ENCODE peak calls at places on chromosomes 13 and 19, in nine cellular contexts. K, P, R, D, T, A, L, G and Q are unnamed samples.
A peak's percentile ranks its signal among the peaks of the same experiment; 100 is the strongest.

GRCh38 chr13:26037302-26037701 is 14.5 kb downstream of the SHISA2 start:
- DNase-seq in D (peak; percentile 57), R (no peak), K (no peak), T (peak; percentile 20), G (no peak), P (peak; percentile 11), A (no peak), L (peak; percentile 54), Q (no peak)

GRCh38 chr19:54633401-54633800 is 3.1 kb downstream of the LILRB1 start:
- DNase-seq in T (no peak), K (no peak), R (no peak), D (no peak), P (no peak), G (no peak), A (no peak), L (no peak), Q (no peak)

GRCh38 chr13:100734194-100734720 is 59.7 kb upstream of the TMTC4 start:
- DNase-seq in P (no peak), D (no peak), T (no peak), K (no peak), L (no peak), A (no peak), G (no peak), R (no peak), Q (no peak)

GRCh38 chr19:18995804-18996241 is 37.5 kb downstream of the SUGP2 start:
- DNase-seq in R (peak; percentile 55), T (peak; percentile 40), D (peak; percentile 79), P (peak; percentile 89), L (peak; percentile 60), A (no peak), K (no peak), G (peak; percentile 5), Q (no peak)

GRCh38 chr19:8459520-8460260 is 14.9 kb downstream of the HNRNPM start:
- DNase-seq in G (no peak), P (peak; percentile 86), L (no peak), T (no peak), A (no peak), R (no peak), K (no peak), D (no peak), Q (no peak)

GRCh38 chr19:45913874-45914830 is at the start of gene NANOS2:
- DNase-seq in R (peak; percentile 26), K (peak; percentile 58), D (peak; percentile 19), A (no peak), P (peak; percentile 7), G (no peak), T (no peak), L (no peak), Q (no peak)

GRCh38 chr19:56294557-56294956 is 20.1 kb downstream of the ZSCAN5A start:
- DNase-seq in G (no peak), L (no peak), P (peak; percentile 15), A (no peak), D (no peak), R (no peak), K (no peak), T (no peak), Q (no peak)

GRCh38 chr13:50352720-50353491 is 337.7 kb downstream of the KCNRG start:
- DNase-seq in D (no peak), P (no peak), K (no peak), R (no peak), G (no peak), L (no peak), A (no peak), T (no peak), Q (no peak)

GRCh38 chr13:60044321-60044720 is 119.4 kb downstream of the DIAPH3 start:
- DNase-seq in R (no peak), T (no peak), P (no peak), K (no peak), D (no peak), L (no peak), A (no peak), G (no peak), Q (no peak)

GRCh38 chr19:54390942-54391577 is 24.2 kb upstream of the TTYH1 start:
- DNase-seq in D (peak; percentile 75), T (peak; percentile 51), G (no peak), A (peak; percentile 64), R (peak; percentile 41), P (peak; percentile 56), L (no peak), K (no peak), Q (peak; percentile 62)

GRCh38 chr19:29370276-29370675 is 155.5 kb upstream of the VSTM2B start:
- DNase-seq in P (no peak), R (no peak), L (no peak), A (no peak), K (no peak), G (no peak), T (no peak), D (no peak), Q (no peak)

GRCh38 chr13:47294691-47295090 is 397.8 kb upstream of the HTR2A start:
- DNase-seq in K (no peak), L (no peak), R (no peak), D (no peak), A (no peak), T (no peak), P (no peak), G (no peak), Q (no peak)

GRCh38 chr19:16497042-16497441 is 848 bp downstream of the C19orf44 start:
- DNase-seq in K (no peak), D (no peak), L (no peak), P (peak; percentile 21), G (no peak), A (no peak), R (no peak), T (no peak), Q (no peak)

GRCh38 chr19:40369797-40370196 is 20.2 kb downstream of the HIPK4 start:
- DNase-seq in L (no peak), D (no peak), T (no peak), P (no peak), K (no peak), R (no peak), A (no peak), G (no peak), Q (no peak)

GRCh38 chr19:10812902-10813404 is 23.1 kb downstream of the TMED1 start:
- DNase-seq in D (no peak), L (no peak), P (peak; percentile 98), T (no peak), R (no peak), G (no peak), K (peak; percentile 73), A (no peak), Q (no peak)

GRCh38 chr13:86976521-86977324 is 694.4 kb upstream of the SLITRK5 start:
- DNase-seq in P (no peak), A (no peak), G (no peak), T (no peak), L (no peak), D (no peak), R (no peak), K (no peak), Q (no peak)

GRCh38 chr13:92197669-92198068 is 799.2 kb downstream of the GPC5 start:
- DNase-seq in P (no peak), A (no peak), K (no peak), R (no peak), T (no peak), G (no peak), D (no peak), L (no peak), Q (no peak)

GRCh38 chr13:25971499-25972145 is 80.2 kb downstream of the SHISA2 start:
- DNase-seq in K (no peak), L (no peak), P (no peak), R (no peak), D (no peak), A (peak; percentile 43), G (no peak), T (no peak), Q (peak; percentile 16)

GRCh38 chr19:28313633-28314032 is 899.3 kb downstream of the UQCRFS1 start:
- DNase-seq in R (no peak), D (no peak), L (no peak), K (no peak), G (no peak), T (no peak), A (no peak), P (peak; percentile 39), Q (no peak)

GRCh38 chr19:6038634-6039405 is 60.9 kb upstream of the RANBP3 start:
- DNase-seq in P (peak; percentile 23), D (no peak), T (no peak), K (no peak), G (peak; percentile 80), L (no peak), A (no peak), R (no peak), Q (no peak)

GRCh38 chr13:38685974-38686571 is 804 bp upstream of the FREM2 start:
- DNase-seq in A (no peak), D (peak; percentile 47), T (peak; percentile 63), K (no peak), P (peak; percentile 13), R (peak; percentile 27), G (no peak), L (no peak), Q (no peak)

GRCh38 chr19:29241324-29241723 is 28.4 kb upstream of the UQCRFS1 start:
- DNase-seq in L (no peak), G (no peak), P (no peak), T (no peak), R (no peak), K (no peak), D (no peak), A (no peak), Q (no peak)

GRCh38 chr19:48629599-48630288 is 7.4 kb downstream of the DBP start:
- DNase-seq in A (no peak), L (peak; percentile 68), P (no peak), D (no peak), G (no peak), R (peak; percentile 85), K (peak; percentile 77), T (peak; percentile 92), Q (no peak)

GRCh38 chr13:40271931-40272775 is 394.3 kb downstream of the FOXO1 start:
- DNase-seq in G (no peak), P (peak; percentile 91), A (no peak), L (peak; percentile 24), K (peak; percentile 84), D (peak; percentile 78), T (peak; percentile 31), R (peak; percentile 35), Q (no peak)

GRCh38 chr19:55247621-55248099 is 11.2 kb downstream of the PPP6R1 start:
- DNase-seq in D (no peak), T (peak; percentile 75), A (no peak), R (no peak), K (peak; percentile 52), L (no peak), G (no peak), P (peak; percentile 65), Q (no peak)

GRCh38 chr19:39131255-39131755 is 5.7 kb downstream of the PAK4 start:
- DNase-seq in A (no peak), D (peak; percentile 80), K (peak; percentile 84), G (no peak), L (no peak), T (no peak), P (no peak), R (no peak), Q (no peak)

GRCh38 chr19:1461862-1462261 is 11.9 kb downstream of the APC2 start:
- DNase-seq in T (no peak), A (no peak), R (peak; percentile 74), L (no peak), G (no peak), D (no peak), P (no peak), K (peak; percentile 44), Q (no peak)

GRCh38 chr13:47594833-47595232 is 406.2 kb downstream of the SUCLA2 start:
- DNase-seq in A (no peak), P (peak; percentile 21), R (no peak), T (no peak), L (no peak), D (no peak), K (no peak), G (peak; percentile 8), Q (no peak)

GRCh38 chr13:27919299-27919933 is 384 bp upstream of the PDX1 start:
- DNase-seq in K (no peak), G (no peak), P (no peak), A (no peak), D (no peak), T (no peak), R (no peak), L (no peak), Q (no peak)